ENCODE peak calls at places on chromosomes 11 and 22, in seven cellular contexts. E is CD4-positive, alpha-beta T cell; M is bronchial epithelial cell; K is uterus; P is HFF-Myc; W is OCI-LY7; T is neural progenitor cell. U is an unnamed sample.

GRCh38 chr11:48150213-48150612 is 66.4 kb upstream of the OR4B1 start:
- DNase-seq in M (peak), W (no peak), P (no peak), T (no peak), K (no peak), E (no peak), U (no peak)

GRCh38 chr11:92671081-92671480 is 298.4 kb upstream of the MTNR1B start:
- DNase-seq in K (no peak), T (no peak), E (no peak), W (no peak), P (no peak), M (peak), U (no peak)

GRCh38 chr11:68936676-68937620 is 33.3 kb downstream of the IGHMBP2 start:
- DNase-seq in P (no peak), M (no peak), E (no peak), W (no peak), K (no peak), T (no peak), U (no peak)

GRCh38 chr11:68264741-68265540 is 6.8 kb downstream of the C11orf24 start:
- DNase-seq in T (no peak), M (peak), K (no peak), P (no peak), W (no peak), E (no peak), U (no peak)

GRCh38 chr11:125593113-125593761 is 585 bp downstream of the STT3A start:
- DNase-seq in M (peak), E (no peak), T (no peak), K (no peak), W (no peak), P (no peak), U (peak)

GRCh38 chr11:117767071-117767470 is 29.9 kb downstream of the DSCAML1 start:
- DNase-seq in P (no peak), W (no peak), M (no peak), T (no peak), E (no peak), K (no peak), U (no peak)

GRCh38 chr11:66739983-66740382 is 11.0 kb upstream of the SPTBN2 start:
- DNase-seq in M (peak), P (no peak), W (no peak), K (no peak), E (no peak), T (no peak), U (no peak)

GRCh38 chr11:120324932-120325810 is at the start of gene TLCD5:
- DNase-seq in E (no peak), K (peak), W (peak), T (peak), P (no peak), M (no peak), U (peak)

GRCh38 chr11:25691959-25692358 is 640.0 kb upstream of the ANO3 start:
- DNase-seq in T (no peak), W (no peak), M (no peak), E (no peak), P (no peak), K (no peak), U (no peak)

GRCh38 chr11:68355471-68355870 is 43.1 kb downstream of the LRP5 start:
- DNase-seq in P (no peak), M (no peak), W (no peak), T (no peak), E (no peak), K (no peak), U (no peak)

GRCh38 chr11:35014352-35014751 is 97.9 kb downstream of the PDHX start:
- DNase-seq in W (no peak), M (peak), K (no peak), T (no peak), E (no peak), P (peak), U (no peak)

GRCh38 chr22:19522190-19522880 is 1.9 kb downstream of the CLDN5 start:
- DNase-seq in W (no peak), E (no peak), T (no peak), P (no peak), K (no peak), M (no peak), U (peak)

GRCh38 chr11:21142007-21142406 is 472.6 kb downstream of the NELL1 start:
- DNase-seq in T (peak), E (no peak), P (no peak), W (no peak), M (peak), K (no peak), U (no peak)

GRCh38 chr11:272195-272930 is 5.8 kb upstream of the NLRP6 start:
- DNase-seq in K (no peak), P (no peak), T (no peak), E (no peak), W (no peak), M (no peak), U (no peak)

GRCh38 chr22:41574847-41575381 is 14.1 kb downstream of the CSDC2 start:
- DNase-seq in P (no peak), M (no peak), T (no peak), K (peak), W (no peak), E (no peak), U (no peak)

GRCh38 chr11:83206771-83207413 is 13.4 kb downstream of the ANKRD42 start:
- DNase-seq in P (no peak), E (no peak), W (no peak), T (no peak), M (peak), K (no peak), U (no peak)

GRCh38 chr22:48751539-48752437 is 1075.9 kb downstream of the BRD1 start:
- DNase-seq in M (no peak), T (no peak), E (no peak), P (no peak), W (no peak), K (no peak), U (no peak)

GRCh38 chr11:80595011-80595410 is 1154.2 kb upstream of the TENM4 start:
- DNase-seq in W (no peak), T (no peak), E (no peak), P (no peak), M (peak), K (no peak), U (no peak)

GRCh38 chr11:75105462-75105925 is 8.8 kb upstream of the OR2AT4 start:
- DNase-seq in W (no peak), T (peak), E (no peak), M (no peak), P (no peak), K (no peak), U (no peak)

GRCh38 chr11:111766834-111767142 is 599 bp upstream of the PPP2R1B start:
- DNase-seq in P (no peak), K (no peak), E (no peak), W (no peak), T (no peak), M (no peak), U (no peak)

GRCh38 chr11:43923327-43924111 is 18.9 kb upstream of the C11orf96 start:
- DNase-seq in K (peak), T (peak), W (no peak), P (no peak), M (peak), E (no peak), U (no peak)

GRCh38 chr11:43925932-43926505 is 16.4 kb upstream of the C11orf96 start:
- DNase-seq in P (no peak), M (no peak), K (no peak), T (no peak), E (no peak), W (no peak), U (no peak)

GRCh38 chr11:43922974-43923326 is 19.5 kb upstream of the C11orf96 start:
- DNase-seq in W (no peak), E (no peak), P (no peak), K (peak), M (no peak), T (no peak), U (no peak)

GRCh38 chr11:43925063-43925931 is 17.1 kb upstream of the C11orf96 start:
- DNase-seq in T (no peak), E (no peak), P (no peak), K (no peak), W (no peak), M (no peak), U (no peak)

GRCh38 chr11:43924112-43924855 is 18.2 kb upstream of the C11orf96 start:
- DNase-seq in W (no peak), E (no peak), K (peak), P (no peak), M (no peak), T (no peak), U (no peak)
- TF ChIP-seq CTCF in W (no peak), E (no peak), K (no peak), P (peak), M (no peak), T (peak), U (no peak)

DNA sequence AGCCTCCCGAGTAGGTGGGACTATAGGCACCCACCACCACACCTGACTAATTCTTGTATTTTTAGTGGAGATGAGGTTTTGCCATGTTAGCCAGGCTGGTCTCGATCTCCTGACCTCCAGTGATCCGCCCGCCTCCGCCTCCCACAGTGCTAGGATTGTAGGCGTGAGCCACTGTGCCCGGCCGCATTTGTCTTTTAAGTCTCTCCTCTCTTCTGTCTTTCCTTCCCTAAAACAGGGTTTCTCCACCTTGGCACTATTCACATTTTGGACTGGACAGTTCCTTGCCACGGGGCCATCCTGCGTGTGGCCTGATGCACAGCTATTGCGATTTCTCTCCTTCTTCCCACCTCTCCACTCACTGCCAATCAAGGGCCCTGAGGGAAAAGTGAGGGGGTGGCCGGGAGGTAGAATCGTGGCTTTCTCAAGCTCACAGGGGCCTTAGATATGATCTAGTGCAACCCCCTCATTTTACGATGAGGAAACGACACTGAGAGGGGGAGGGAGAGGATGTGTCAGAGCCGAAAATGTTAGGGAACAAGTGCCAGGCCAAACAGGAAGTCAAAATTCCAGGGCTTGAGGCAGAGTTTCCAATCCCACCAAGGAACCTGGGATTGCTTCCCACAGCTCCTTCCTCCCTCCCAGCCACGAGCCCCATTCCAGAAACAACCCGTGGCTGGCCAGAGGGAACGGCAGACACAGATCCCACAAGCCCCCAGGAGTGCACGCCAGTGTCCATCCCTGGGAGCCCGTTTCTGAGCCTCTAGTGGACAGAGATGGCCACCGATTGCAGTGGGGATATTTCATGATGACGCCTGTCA is 21.2 kb downstream of the SCGB1A1 start:
- DNase-seq in T (no peak), M (no peak), W (no peak), P (no peak), E (no peak), K (peak), U (no peak)
- TF ChIP-seq CTCF in T (no peak), M (no peak), W (no peak), P (no peak), E (no peak), K (peak), U (no peak)

GRCh38 chr11:2791139-2791520 is 91.3 kb upstream of the KCNQ1OT1 start:
- DNase-seq in K (peak), T (no peak), M (no peak), W (no peak), P (no peak), E (no peak), U (no peak)

GRCh38 chr11:2788751-2789140 is 89.0 kb upstream of the KCNQ1OT1 start:
- DNase-seq in W (no peak), M (no peak), P (no peak), K (peak), E (no peak), T (no peak), U (no peak)

GRCh38 chr11:2790581-2790925 is 90.8 kb upstream of the KCNQ1OT1 start:
- DNase-seq in K (peak), E (no peak), W (no peak), M (no peak), T (no peak), P (no peak), U (no peak)

GRCh38 chr11:2789331-2789730 is 89.5 kb upstream of the KCNQ1OT1 start:
- DNase-seq in W (no peak), T (no peak), M (no peak), K (no peak), E (no peak), P (no peak), U (no peak)

DNA sequence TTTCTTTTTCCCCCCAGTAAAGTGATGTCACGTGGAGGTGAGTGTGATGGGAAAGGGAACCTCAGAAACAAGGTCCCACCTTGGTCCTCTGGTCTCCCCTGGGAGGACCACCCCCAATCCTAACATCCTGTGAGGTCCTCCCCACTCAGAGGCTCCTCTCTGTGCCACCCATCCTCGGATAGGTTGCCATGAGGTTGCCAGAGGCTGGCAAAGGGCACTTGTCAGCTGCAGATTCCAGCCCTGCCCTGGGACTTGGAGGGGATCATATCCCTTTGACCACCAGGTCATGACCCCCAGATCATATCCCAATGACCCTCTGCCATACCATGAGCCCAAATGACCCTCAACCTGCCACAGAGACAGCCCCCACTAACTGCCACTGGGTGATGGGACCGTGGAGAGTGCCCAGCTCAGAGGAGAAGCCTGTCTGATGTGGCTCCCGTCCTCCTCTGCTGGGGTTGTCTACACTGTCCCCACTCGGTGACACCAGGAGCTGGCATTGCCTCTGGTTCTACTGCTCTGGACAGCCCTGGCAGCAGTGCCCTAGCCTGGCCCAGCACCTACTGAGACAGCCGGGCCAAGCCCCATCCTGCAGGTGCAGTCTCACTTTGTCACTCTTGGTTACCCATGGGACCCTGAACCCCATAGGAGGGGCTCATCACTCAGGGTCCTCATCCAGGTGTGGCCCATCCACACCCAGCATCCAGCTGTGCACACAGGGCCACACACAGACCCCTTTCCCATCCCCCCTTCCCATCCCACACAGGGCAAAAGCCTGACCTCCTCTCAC is 90.2 kb upstream of the KCNQ1OT1 start:
- DNase-seq in W (no peak), E (no peak), M (no peak), P (no peak), K (peak), T (no peak), U (no peak)
- TF ChIP-seq CTCF in W (no peak), E (no peak), M (no peak), P (no peak), K (no peak), T (no peak), U (no peak)

DNA sequence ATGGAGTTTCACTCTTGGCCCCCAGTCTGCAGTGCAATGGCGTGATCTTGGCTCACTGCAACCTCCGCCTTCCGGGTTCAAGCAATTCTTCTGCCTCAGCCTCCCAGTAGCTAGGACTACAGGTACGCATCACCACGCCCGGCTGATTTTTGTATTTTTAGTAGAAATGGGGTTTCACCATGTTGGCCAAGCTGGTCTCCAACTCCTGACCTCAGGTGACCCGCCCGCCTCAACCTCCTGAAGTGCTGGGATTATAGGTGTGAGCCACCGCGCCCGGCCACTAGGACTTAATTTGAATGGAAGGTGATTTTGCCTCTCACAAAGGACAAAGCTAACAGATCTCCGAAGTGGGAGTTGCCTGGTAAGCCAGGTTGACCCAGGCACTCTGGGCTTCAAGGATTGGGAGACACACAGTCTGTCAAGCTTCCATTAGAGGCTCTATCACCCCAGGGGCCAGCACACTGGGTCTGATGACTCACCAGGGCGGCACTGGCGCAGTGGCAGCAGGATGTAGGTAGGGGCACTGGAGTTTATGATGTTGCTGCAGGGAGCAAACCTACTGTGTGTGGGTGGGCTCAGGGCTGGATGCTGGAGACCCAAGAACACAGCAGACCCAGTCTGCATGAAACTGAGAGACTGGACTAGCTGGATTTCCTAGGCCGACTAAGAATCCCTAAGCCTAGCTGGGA is 17.8 kb upstream of the KCTD14 start:
- DNase-seq in T (no peak), E (no peak), P (no peak), M (no peak), W (no peak), K (no peak), U (no peak)
- TF ChIP-seq CTCF in T (no peak), E (no peak), P (no peak), M (no peak), W (no peak), K (no peak), U (no peak)

GRCh38 chr11:115561116-115561515 is 56.9 kb upstream of the CADM1 start:
- DNase-seq in K (no peak), W (no peak), M (no peak), P (no peak), E (no peak), T (no peak), U (no peak)

GRCh38 chr11:115564851-115565250 is 60.6 kb upstream of the CADM1 start:
- DNase-seq in K (no peak), E (no peak), W (no peak), P (no peak), T (no peak), M (no peak), U (no peak)

DNA sequence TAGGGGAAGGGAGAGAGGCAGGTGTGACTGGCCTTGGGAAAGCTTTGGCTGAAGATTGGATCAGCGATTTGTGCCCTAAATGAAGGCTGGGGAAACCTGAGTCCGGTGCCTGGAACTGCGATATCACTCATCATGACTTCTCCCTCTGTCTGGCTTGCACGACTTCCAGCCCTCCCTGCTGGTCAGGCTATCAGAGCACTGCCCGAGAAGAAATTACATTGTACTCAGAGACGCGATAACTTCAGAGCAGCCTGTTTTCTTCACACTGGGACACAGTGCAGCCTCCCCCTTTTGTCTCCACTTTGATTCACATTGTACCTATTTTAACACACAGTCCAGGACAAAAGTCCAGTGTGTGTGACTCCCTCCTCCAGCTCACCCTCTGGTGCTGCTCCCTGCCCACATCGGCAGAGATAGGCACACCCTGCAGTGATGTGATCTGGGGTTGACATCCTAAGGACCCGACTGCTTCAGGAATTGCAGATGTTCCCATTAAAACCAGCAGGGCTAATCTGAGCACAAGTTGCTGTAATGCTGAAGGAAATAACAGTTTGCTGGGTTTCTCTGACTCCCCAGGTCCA is 62.1 kb upstream of the CADM1 start:
- DNase-seq in P (no peak), T (no peak), K (no peak), M (no peak), W (no peak), E (no peak), U (no peak)
- TF ChIP-seq CTCF in P (no peak), T (no peak), K (no peak), M (no peak), W (no peak), E (no peak), U (no peak)

GRCh38 chr11:77073328-77074001 is 6.7 kb downstream of the CAPN5 start:
- DNase-seq in W (no peak), P (peak), E (no peak), K (peak), T (no peak), M (peak), U (no peak)
- TF ChIP-seq CTCF in W (no peak), P (peak), E (no peak), K (peak), T (no peak), M (peak), U (no peak)

GRCh38 chr11:12282676-12283075 is 94.7 kb upstream of the PARVA start:
- DNase-seq in P (no peak), W (no peak), T (no peak), E (no peak), K (no peak), M (peak), U (no peak)
- TF ChIP-seq CTCF in P (no peak), W (no peak), T (no peak), E (no peak), K (no peak), M (no peak), U (no peak)

GRCh38 chr11:6547177-6547576 is 50.1 kb downstream of the DNHD1 start:
- DNase-seq in W (no peak), E (no peak), K (no peak), M (no peak), P (no peak), T (no peak), U (no peak)
- TF ChIP-seq CTCF in W (no peak), E (no peak), K (no peak), M (no peak), P (no peak), T (no peak), U (no peak)

GRCh38 chr11:109981028-109981636 is 112.1 kb upstream of the ZC3H12C start:
- DNase-seq in K (no peak), P (no peak), W (no peak), M (no peak), E (no peak), T (no peak), U (no peak)

GRCh38 chr11:109978895-109979294 is 114.3 kb upstream of the ZC3H12C start:
- DNase-seq in M (no peak), P (no peak), T (no peak), W (no peak), K (no peak), E (no peak), U (no peak)

GRCh38 chr11:109986488-109986887 is 106.7 kb upstream of the ZC3H12C start:
- DNase-seq in P (no peak), E (no peak), K (no peak), M (no peak), W (no peak), T (no peak), U (no peak)

GRCh38 chr11:109984634-109985289 is 108.4 kb upstream of the ZC3H12C start:
- DNase-seq in E (no peak), K (no peak), M (no peak), T (no peak), W (peak), P (no peak), U (peak)

GRCh38 chr11:109983358-109983757 is 109.8 kb upstream of the ZC3H12C start:
- DNase-seq in W (no peak), K (no peak), M (no peak), E (no peak), P (no peak), T (no peak), U (no peak)
- TF ChIP-seq CTCF in W (no peak), K (no peak), M (no peak), E (no peak), P (no peak), T (no peak), U (no peak)

U was measured in GM10248.